ENCODE peak calls at places on chromosome 10, in five cellular contexts. S is ovary, J is uterus, L is A549, N is testis. B is an unnamed sample.

GRCh38 chr10:78203915-78204818 is 170.5 kb downstream of the RPS24 start:
- DNase-seq in S (no peak), J (no peak), L (no peak), N (peak), B (no peak)

GRCh38 chr10:62043493-62043938 is 142.0 kb downstream of the ARID5B start:
- DNase-seq in N (no peak), J (no peak), S (no peak), L (no peak), B (no peak)

GRCh38 chr10:95214369-95214768 is 20.3 kb downstream of the ACSM6 start:
- DNase-seq in N (no peak), L (no peak), S (no peak), J (no peak), B (no peak)

GRCh38 chr10:77027576-77027975 is 610.0 kb downstream of the KCNMA1 start:
- DNase-seq in N (no peak), S (no peak), J (no peak), L (no peak), B (no peak)

GRCh38 chr10:133353988-133354605 is 3.7 kb downstream of the FUOM start:
- DNase-seq in N (no peak), S (no peak), L (no peak), J (no peak), B (no peak)

GRCh38 chr10:101380353-101381017 is 26.5 kb downstream of the BTRC start:
- DNase-seq in S (no peak), N (no peak), J (no peak), L (no peak), B (no peak)

GRCh38 chr10:43344051-43344450 is 27.4 kb upstream of the FXYD4 start:
- DNase-seq in J (no peak), L (no peak), S (no peak), N (no peak), B (no peak)

GRCh38 chr10:93032809-93033137 is 27.8 kb upstream of the CYP26C1 start:
- DNase-seq in J (no peak), S (no peak), L (no peak), N (no peak), B (no peak)

GRCh38 chr10:67609996-67610793 is 85.8 kb downstream of the CTNNA3 start:
- DNase-seq in N (no peak), L (no peak), S (no peak), J (no peak), B (no peak)

GRCh38 chr10:51389415-51390342 is 309.7 kb downstream of the CSTF2T start:
- DNase-seq in J (no peak), L (no peak), N (peak), S (no peak), B (peak)

GRCh38 chr10:111077715-111078504 is 1.1 kb downstream of the ADRA2A start:
- DNase-seq in S (peak), L (no peak), N (peak), J (no peak), B (no peak)

GRCh38 chr10:103855852-103856496 is 598 bp upstream of the SH3PXD2A start:
- DNase-seq in N (no peak), S (no peak), J (no peak), L (no peak), B (no peak)

GRCh38 chr10:72505435-72505834 is 120.4 kb downstream of the MICU1 start:
- DNase-seq in N (no peak), J (no peak), S (no peak), L (no peak), B (no peak)

GRCh38 chr10:102009801-102010425 is 46.1 kb downstream of the ARMH3 start:
- DNase-seq in J (peak), S (no peak), N (peak), L (peak), B (peak)

GRCh38 chr10:126561499-126562208 is 108.8 kb downstream of the C10orf90 start:
- DNase-seq in S (no peak), N (no peak), J (no peak), L (no peak), B (no peak)

GRCh38 chr10:15487376-15487775 is 116.3 kb upstream of the FAM171A1 start:
- DNase-seq in S (no peak), J (no peak), L (no peak), N (no peak), B (no peak)

GRCh38 chr10:113409147-113409546 is 143.7 kb upstream of the HABP2 start:
- DNase-seq in N (no peak), S (no peak), J (no peak), L (no peak), B (no peak)

GRCh38 chr10:52940921-52941320 is 168.3 kb upstream of the MBL2 start:
- DNase-seq in N (no peak), J (no peak), S (no peak), L (no peak), B (no peak)

GRCh38 chr10:62541811-62542210 is 167.6 kb downstream of the ZNF365 start:
- DNase-seq in S (no peak), J (no peak), L (no peak), N (peak), B (no peak)

GRCh38 chr10:6348091-6348862 is 145.5 kb downstream of the PFKFB3 start:
- DNase-seq in S (no peak), J (no peak), N (peak), L (no peak), B (peak)

GRCh38 chr10:34491666-34492065 is 323.4 kb downstream of the PARD3 start:
- DNase-seq in N (no peak), S (no peak), L (peak), J (no peak), B (no peak)

GRCh38 chr10:86292462-86293322 is 73.9 kb downstream of the GRID1 start:
- DNase-seq in N (no peak), L (no peak), J (no peak), S (no peak), B (no peak)

GRCh38 chr10:109773818-109774440 is 149.4 kb downstream of the XPNPEP1 start:
- DNase-seq in J (no peak), L (peak), N (no peak), S (no peak), B (peak)
- TF ChIP-seq POLR2A in J (no peak), L (no peak), N (no peak), S (no peak), B (no peak)

DNA sequence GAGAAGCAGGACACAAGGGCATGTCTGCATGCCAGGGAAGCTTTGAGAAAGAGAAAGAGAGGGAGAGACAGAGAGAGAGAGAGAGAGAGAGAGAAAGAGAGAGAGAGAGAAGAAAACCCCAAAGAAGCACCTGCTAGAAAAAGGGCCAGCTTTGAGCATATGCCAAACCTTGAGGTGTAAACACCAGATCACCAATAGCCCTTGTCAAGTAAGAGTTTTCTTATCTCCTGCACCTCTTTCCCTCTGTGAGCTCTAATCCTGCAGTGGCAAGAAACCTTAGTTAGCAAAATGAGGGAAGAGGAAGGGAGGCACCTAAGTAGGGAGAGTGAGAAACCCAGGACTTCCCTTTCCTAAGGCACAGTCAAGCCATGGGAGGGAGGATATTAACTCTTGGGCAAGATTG is 11.3 kb upstream of the TRDMT1 start:
- DNase-seq in N (no peak), L (no peak), J (no peak), S (no peak), B (no peak)
- TF ChIP-seq POLR2A in N (no peak), L (no peak), J (no peak), S (no peak), B (no peak)

DNA sequence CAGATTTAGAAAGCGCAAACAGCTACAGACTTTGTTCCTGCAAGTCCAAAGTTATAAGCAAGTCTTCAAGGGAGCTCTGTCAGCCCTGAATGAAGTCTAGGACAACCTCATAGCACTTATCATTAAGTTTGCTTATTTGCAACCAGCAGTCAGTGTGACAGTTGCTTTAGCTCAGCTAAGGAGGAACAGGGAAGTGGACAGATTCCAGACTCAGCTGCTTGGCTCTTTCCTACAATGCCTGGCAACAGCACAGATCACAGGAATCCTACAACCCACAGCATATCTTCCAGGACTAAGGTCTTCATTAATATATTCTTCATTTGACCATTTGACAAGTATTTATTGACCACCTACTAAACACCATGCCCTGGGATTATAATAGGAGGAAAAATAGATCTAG is 17.5 kb upstream of the KIF5B start:
- DNase-seq in S (no peak), L (no peak), J (no peak), N (no peak), B (no peak)
- TF ChIP-seq POLR2A in S (no peak), L (no peak), J (no peak), N (no peak), B (no peak)

GRCh38 chr10:80132299-80133139 is at the start of gene PLAC9:
- DNase-seq in S (peak), N (no peak), J (no peak), L (peak), B (no peak)
- TF ChIP-seq POLR2A in S (no peak), N (no peak), J (no peak), L (no peak), B (no peak)

GRCh38 chr10:26798298-26798697 is 62.5 kb downstream of the ABI1 start:
- DNase-seq in S (no peak), L (no peak), J (no peak), N (no peak), B (no peak)
- TF ChIP-seq POLR2A in S (no peak), L (no peak), J (no peak), N (no peak), B (no peak)

DNA sequence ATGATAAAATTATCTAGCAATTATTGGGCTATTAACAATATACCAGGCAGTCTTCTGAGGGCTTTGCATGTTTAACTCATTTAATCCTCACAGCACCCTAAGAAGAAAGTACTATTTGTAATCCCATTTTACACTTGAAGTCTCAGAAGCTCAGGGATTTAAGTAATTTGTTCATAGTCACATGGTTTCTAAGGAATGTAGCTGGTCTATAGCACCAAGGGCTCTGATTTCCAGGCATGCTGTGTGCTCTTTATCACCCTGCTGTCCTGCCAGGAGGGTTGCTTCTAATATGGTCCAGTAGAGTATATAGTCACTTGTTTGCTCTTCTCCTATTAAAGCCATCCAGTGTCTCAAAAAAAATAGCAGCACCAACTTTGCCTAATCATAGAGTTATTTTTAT is 417.2 kb downstream of the PLXDC2 start:
- DNase-seq in N (no peak), L (no peak), S (no peak), J (no peak), B (no peak)
- TF ChIP-seq POLR2A in N (no peak), L (no peak), S (no peak), J (no peak), B (no peak)

DNA sequence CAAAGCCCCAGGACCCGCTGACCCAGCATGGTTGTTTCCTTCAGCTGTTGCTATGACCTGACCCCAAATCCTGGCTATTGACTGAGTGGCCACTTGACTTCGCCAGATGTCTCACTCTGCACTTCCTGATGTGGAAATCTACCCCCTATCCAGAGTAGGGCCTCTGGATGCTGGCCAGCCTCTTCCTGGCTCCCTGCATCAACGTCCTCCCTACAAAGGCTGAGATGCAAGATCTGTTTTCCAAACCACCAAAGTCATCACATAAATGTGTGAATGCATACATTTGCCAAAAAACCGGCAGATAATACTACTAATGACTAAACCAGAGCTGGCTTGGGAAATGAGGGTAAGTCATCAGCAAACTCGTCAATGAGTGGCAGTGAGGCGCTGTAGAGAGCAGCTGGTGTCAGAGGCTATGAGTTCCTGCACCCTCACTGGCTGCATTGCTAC is 70.4 kb downstream of the PYROXD2 start:
- DNase-seq in J (peak), L (no peak), N (peak), S (peak), B (no peak)
- TF ChIP-seq POLR2A in J (no peak), L (no peak), N (no peak), S (no peak), B (no peak)

DNA sequence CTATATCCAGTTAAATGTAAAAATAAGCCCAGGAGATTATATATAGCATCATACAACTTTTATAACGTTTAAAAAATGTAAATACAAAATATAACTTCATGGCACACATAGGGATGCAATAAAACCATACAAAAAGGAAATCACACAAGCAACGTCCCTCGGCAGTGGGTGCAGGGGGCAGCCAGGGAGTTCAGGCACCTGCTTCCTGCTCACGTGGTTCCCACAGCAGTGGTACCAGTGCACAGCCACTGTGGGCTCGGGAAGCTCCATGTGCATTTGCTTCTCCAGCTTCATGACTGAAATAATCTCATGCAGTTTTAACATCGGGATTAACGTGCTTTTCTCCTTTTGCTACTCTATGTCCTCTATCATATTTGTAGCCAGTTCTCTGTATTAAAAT is 255.5 kb upstream of the CXCL12 start:
- DNase-seq in S (no peak), N (no peak), J (no peak), L (no peak), B (no peak)
- TF ChIP-seq POLR2A in S (no peak), N (no peak), J (no peak), L (no peak), B (no peak)

B was measured in GM12891.